ENCODE peak calls at places on chromosome 9, in ten cellular contexts. J, S, G, V, P, U, Q, F, K and A are unnamed samples.

GRCh38 chr9:109639666-109640231 is 140.2 kb upstream of the PALM2AKAP2 start:
- DNase-seq in J (no peak), S (no peak), G (no peak), V (no peak), P (no peak), U (no peak), Q (no peak), F (no peak), K (no peak), A (no peak)

GRCh38 chr9:81465468-81466002 is 223.8 kb downstream of the TLE1 start:
- DNase-seq in J (peak; percentile 19), S (no peak), G (no peak), V (no peak), P (no peak), U (no peak), Q (no peak), F (no peak), K (no peak), A (no peak)

GRCh38 chr9:114405294-114406034 is 17.7 kb upstream of the AKNA start:
- DNase-seq in J (peak; percentile 84), S (peak; percentile 71), G (no peak), V (peak; percentile 74), P (peak; percentile 83), U (peak; percentile 82), Q (peak; percentile 88), F (peak; percentile 78), K (peak; percentile 72), A (peak; percentile 85)

GRCh38 chr9:112554516-112554915 is 67.9 kb downstream of the KIAA1958 start:
- DNase-seq in J (no peak), S (no peak), G (no peak), V (no peak), P (no peak), U (no peak), Q (no peak), F (no peak), K (no peak), A (peak; percentile 42)

GRCh38 chr9:109139851-109140250 is 20.1 kb upstream of the TMEM245 start:
- DNase-seq in J (no peak), S (no peak), G (no peak), V (no peak), P (no peak), U (no peak), Q (no peak), F (no peak), K (no peak), A (no peak)

GRCh38 chr9:5112109-5112592 is 73.3 kb downstream of the INSL6 start:
- DNase-seq in J (no peak), S (no peak), G (no peak), V (no peak), P (no peak), U (no peak), Q (no peak), F (no peak), K (no peak), A (no peak)

GRCh38 chr9:91775011-91775707 is 174.9 kb downstream of the ROR2 start:
- DNase-seq in J (peak; percentile 66), S (peak; percentile 62), G (no peak), V (peak; percentile 4), P (peak; percentile 87), U (peak; percentile 81), Q (peak; percentile 86), F (no peak), K (peak; percentile 44), A (peak; percentile 76)

GRCh38 chr9:126836216-126836615 is 24.2 kb upstream of the ZBTB34 start:
- DNase-seq in J (peak; percentile 15), S (no peak), G (no peak), V (no peak), P (no peak), U (no peak), Q (no peak), F (no peak), K (no peak), A (no peak)

GRCh38 chr9:76866689-76867088 is 39.2 kb downstream of the PRUNE2 start:
- DNase-seq in J (peak; percentile 69), S (no peak), G (no peak), V (no peak), P (no peak), U (no peak), Q (no peak), F (no peak), K (no peak), A (peak; percentile 93)

GRCh38 chr9:3875371-3876132 is 349.8 kb upstream of the RFX3 start:
- DNase-seq in J (peak; percentile 78), S (no peak), G (no peak), V (no peak), P (no peak), U (no peak), Q (no peak), F (no peak), K (no peak), A (peak; percentile 97)

GRCh38 chr9:133142657-133143592 is 20.8 kb downstream of the GBGT1 start:
- DNase-seq in J (no peak), S (no peak), G (no peak), V (no peak), P (peak; percentile 43), U (no peak), Q (no peak), F (no peak), K (no peak), A (no peak)

GRCh38 chr9:85859751-85860150 is 81.2 kb upstream of the NAA35 start:
- DNase-seq in J (no peak), S (no peak), G (no peak), V (no peak), P (no peak), U (no peak), Q (no peak), F (no peak), K (no peak), A (no peak)

GRCh38 chr9:33510264-33511183 is 13.5 kb upstream of the ANKRD18B start:
- DNase-seq in J (peak; percentile 77), S (peak; percentile 46), G (peak; percentile 73), V (peak; percentile 50), P (peak; percentile 67), U (peak; percentile 73), Q (peak; percentile 92), F (peak; percentile 40), K (peak; percentile 4), A (peak; percentile 79)

GRCh38 chr9:93809204-93809940 is 145.8 kb downstream of the BARX1 start:
- DNase-seq in J (no peak), S (no peak), G (peak; percentile 65), V (no peak), P (no peak), U (no peak), Q (no peak), F (no peak), K (no peak), A (no peak)

GRCh38 chr9:104780796-104781395 is 17.0 kb downstream of the NIPSNAP3B start:
- DNase-seq in J (peak; percentile 56), S (no peak), G (no peak), V (no peak), P (no peak), U (no peak), Q (no peak), F (no peak), K (no peak), A (peak; percentile 31)

GRCh38 chr9:20848490-20848889 is 164.4 kb downstream of the FOCAD start:
- DNase-seq in J (peak; percentile 7), S (no peak), G (no peak), V (no peak), P (no peak), U (no peak), Q (no peak), F (no peak), K (no peak), A (no peak)

GRCh38 chr9:5442400-5443011 is 4.8 kb upstream of the PLGRKT start:
- DNase-seq in J (peak; percentile 73), S (no peak), G (no peak), V (no peak), P (no peak), U (no peak), Q (peak; percentile 14), F (no peak), K (peak; percentile 24), A (peak; percentile 74)

GRCh38 chr9:108903437-108904103 is 30.4 kb downstream of the ELP1 start:
- DNase-seq in J (no peak), S (no peak), G (no peak), V (no peak), P (no peak), U (no peak), Q (no peak), F (no peak), K (no peak), A (no peak)

GRCh38 chr9:70525553-70525952 is 111.1 kb upstream of the KLF9 start:
- DNase-seq in J (peak; percentile 87), S (no peak), G (no peak), V (no peak), P (no peak), U (no peak), Q (no peak), F (no peak), K (no peak), A (no peak)

GRCh38 chr9:135047026-135047350 is 40.5 kb upstream of the OLFM1 start:
- DNase-seq in J (no peak), S (no peak), G (peak; percentile 55), V (no peak), P (no peak), U (no peak), Q (no peak), F (no peak), K (no peak), A (no peak)

GRCh38 chr9:133420392-133420827 is 1.8 kb upstream of the ADAMTS13 start:
- DNase-seq in J (no peak), S (no peak), G (no peak), V (no peak), P (no peak), U (no peak), Q (no peak), F (no peak), K (peak; percentile 75), A (no peak)

GRCh38 chr9:114906922-114907571 is 23.3 kb downstream of the TNFSF8 start:
- DNase-seq in J (peak; percentile 66), S (no peak), G (no peak), V (no peak), P (peak; percentile 51), U (no peak), Q (peak; percentile 47), F (no peak), K (no peak), A (peak; percentile 58)

GRCh38 chr9:95999390-95999789 is 123.9 kb downstream of the ERCC6L2 start:
- DNase-seq in J (no peak), S (no peak), G (no peak), V (no peak), P (no peak), U (no peak), Q (no peak), F (no peak), K (no peak), A (no peak)

GRCh38 chr9:21813575-21814473 is 11.4 kb downstream of the MTAP start:
- DNase-seq in J (peak; percentile 89), S (peak; percentile 34), G (no peak), V (peak; percentile 13), P (peak; percentile 41), U (peak; percentile 65), Q (peak; percentile 66), F (peak; percentile 83), K (peak; percentile 30), A (no peak)

GRCh38 chr9:99162759-99163364 is 57.9 kb downstream of the TGFBR1 start:
- DNase-seq in J (peak; percentile 65), S (no peak), G (no peak), V (no peak), P (no peak), U (no peak), Q (peak; percentile 61), F (no peak), K (no peak), A (no peak)

GRCh38 chr9:21589344-21590056 is 107.4 kb upstream of the IFNE start:
- DNase-seq in J (no peak), S (no peak), G (no peak), V (no peak), P (no peak), U (no peak), Q (no peak), F (no peak), K (no peak), A (no peak)

GRCh38 chr9:95067888-95068287 is 249.6 kb downstream of the FANCC start:
- DNase-seq in J (no peak), S (no peak), G (no peak), V (no peak), P (no peak), U (no peak), Q (no peak), F (no peak), K (no peak), A (no peak)

GRCh38 chr9:34994429-34995287 is 5.1 kb downstream of the DNAJB5 start:
- DNase-seq in J (peak; percentile 62), S (no peak), G (no peak), V (peak; percentile 19), P (peak; percentile 55), U (peak; percentile 57), Q (peak; percentile 81), F (peak; percentile 25), K (no peak), A (peak; percentile 71)